ENCODE peak calls at places on chromosomes 7 and 10, in seven cellular contexts. I, E, L, Y, Q, A and P are unnamed samples. For H3K27me3 and H3K9me3, the result is how much of the 10 kb centered on the place peaks cover.

GRCh38 chr7:140079121-140079536 is 16.4 kb upstream of the PARP12 start:
- DNase-seq in I (peak), E (no peak), L (no peak), Y (no peak), Q (no peak), A (peak), P (no peak)

GRCh38 chr7:84073476-84073875 is 121.1 kb downstream of the SEMA3A start:
- DNase-seq in I (no peak), E (no peak), L (no peak), Y (no peak), Q (no peak), A (no peak), P (no peak)

GRCh38 chr10:72322280-72323058 is 32.2 kb downstream of the DNAJB12 start:
- DNase-seq in I (no peak), E (no peak), L (peak), Y (no peak), Q (no peak), A (no peak), P (no peak)

GRCh38 chr10:74021248-74022055 is 23.5 kb downstream of the VCL start:
- DNase-seq in I (no peak), E (no peak), L (no peak), Y (no peak), Q (no peak), A (no peak), P (no peak)

GRCh38 chr7:105581066-105581811 is at the start of gene EFCAB10:
- DNase-seq in I (no peak), E (peak), L (peak), Y (peak), Q (no peak), A (peak), P (no peak)

GRCh38 chr7:114084381-114085312 is 165.8 kb upstream of the PPP1R3A start:
- DNase-seq in I (peak), E (peak), L (no peak), Y (peak), Q (peak), A (peak), P (no peak)

GRCh38 chr7:84100866-84101265 is 93.7 kb downstream of the SEMA3A start:
- DNase-seq in I (no peak), E (no peak), L (no peak), Y (no peak), Q (no peak), A (no peak), P (no peak)

GRCh38 chr7:108203433-108204002 is 73.4 kb upstream of the LAMB4 start:
- DNase-seq in I (no peak), E (no peak), L (no peak), Y (no peak), Q (no peak), A (no peak), P (no peak)

GRCh38 chr7:131359136-131359776 is 31.6 kb downstream of the MKLN1 start:
- DNase-seq in I (no peak), E (no peak), L (no peak), Y (no peak), Q (no peak), A (no peak), P (no peak)

GRCh38 chr10:130179640-130180039 is 43.4 kb downstream of the GLRX3 start:
- DNase-seq in I (no peak), E (no peak), L (no peak), Y (no peak), Q (no peak), A (peak), P (no peak)

GRCh38 chr7:126083014-126083413 is 1153.4 kb upstream of the POT1 start:
- DNase-seq in I (no peak), E (no peak), L (no peak), Y (no peak), Q (no peak), A (no peak), P (no peak)

GRCh38 chr10:123145542-123146012 is 2.4 kb upstream of the HMX2 start:
- DNase-seq in I (no peak), E (no peak), L (no peak), Y (no peak), Q (no peak), A (no peak), P (no peak)

GRCh38 chr7:6221340-6222319 is 50.8 kb downstream of the CYTH3 start:
- DNase-seq in I (no peak), E (no peak), L (no peak), Y (no peak), Q (no peak), A (no peak), P (no peak)

GRCh38 chr7:128259131-128260056 is 18.3 kb downstream of the LEP start:
- DNase-seq in I (no peak), E (no peak), L (no peak), Y (no peak), Q (no peak), A (no peak), P (no peak)

GRCh38 chr7:84924341-84924740 is 262.5 kb downstream of the SEMA3D start:
- DNase-seq in I (no peak), E (no peak), L (no peak), Y (no peak), Q (no peak), A (no peak), P (no peak)

GRCh38 chr7:38317457-38318037 is 44.1 kb upstream of the TARP start:
- DNase-seq in I (no peak), E (no peak), L (no peak), Y (no peak), Q (no peak), A (no peak), P (no peak)

GRCh38 chr7:29265208-29265923 is 70.8 kb downstream of the CHN2 start:
- DNase-seq in I (no peak), E (peak), L (no peak), Y (no peak), Q (no peak), A (no peak), P (no peak)

GRCh38 chr7:75762350-75762917 is 9.6 kb downstream of the CCL26 start:
- DNase-seq in I (no peak), E (no peak), L (no peak), Y (no peak), Q (no peak), A (peak), P (no peak)

GRCh38 chr7:28020302-28020940 is 160.2 kb downstream of the JAZF1 start:
- DNase-seq in I (peak), E (peak), L (no peak), Y (peak), Q (peak), A (peak), P (no peak)

GRCh38 chr10:97128851-97129186 is 56.9 kb downstream of the SLIT1 start:
- DNase-seq in I (no peak), E (no peak), L (no peak), Y (no peak), Q (no peak), A (no peak), P (no peak)

DNA sequence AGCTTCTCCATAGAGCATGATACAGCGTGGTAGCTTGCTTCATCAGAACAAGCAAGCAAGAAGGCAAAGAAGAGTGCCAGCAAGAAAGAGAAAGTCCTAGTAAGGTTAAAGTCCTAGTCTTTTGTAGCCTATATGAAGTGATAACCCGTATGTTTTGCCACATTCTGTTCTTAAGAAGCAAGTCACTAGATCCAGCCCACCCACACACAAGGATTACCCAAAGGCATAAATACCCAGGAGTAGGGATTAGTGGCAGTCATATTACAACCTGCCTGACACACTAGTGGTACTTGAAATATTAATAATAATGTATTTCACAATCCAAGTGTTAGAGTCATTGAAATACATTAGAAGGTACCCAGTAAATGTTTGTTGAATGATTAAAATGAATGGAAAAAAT is 285.5 kb downstream of the HPSE2 start:
- DNase-seq in I (no peak), E (no peak), L (no peak), Y (no peak), Q (no peak), A (no peak), P (no peak)
- H3K27me3 ChIP-seq in I (under half), E (under half), L (under half), Y (under half), Q (under half), A (under half), P (under half)

GRCh38 chr7:93354815-93355214 is 122.6 kb downstream of the VPS50 start:
- DNase-seq in I (no peak), E (no peak), L (no peak), Y (no peak), Q (no peak), A (no peak), P (no peak)
- H3K9me3 ChIP-seq in I (under half), E (under half), L (under half), Y (under half), Q (under half), A (under half), P (under half)

DNA sequence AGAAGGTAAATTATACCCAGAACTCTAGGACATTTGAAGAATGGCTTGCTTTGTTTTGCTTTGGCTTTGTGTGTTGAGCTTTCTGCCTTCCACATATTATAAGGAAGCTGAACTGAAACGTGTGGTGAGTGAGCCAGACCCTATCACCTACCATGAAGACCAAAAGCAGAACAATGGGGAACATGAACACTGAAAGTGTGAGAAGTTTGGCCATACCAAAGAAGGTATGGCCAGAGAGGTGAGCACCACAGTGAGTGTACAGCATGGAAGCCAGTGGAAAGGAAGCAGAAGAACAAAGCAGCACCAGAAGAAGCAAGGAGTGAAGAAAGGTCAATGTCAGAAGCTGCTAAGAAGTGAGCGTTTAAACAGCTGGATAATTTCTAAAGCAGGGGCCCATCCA is 59.7 kb upstream of the CCDC71L start:
- DNase-seq in I (no peak), E (no peak), L (no peak), Y (no peak), Q (no peak), A (no peak), P (no peak)
- H3K27me3 ChIP-seq in I (under half), E (under half), L (under half), Y (under half), Q (under half), A (under half), P (under half)

GRCh38 chr7:157839672-157840167 is 502.9 kb downstream of the DNAJB6 start:
- DNase-seq in I (no peak), E (no peak), L (no peak), Y (no peak), Q (no peak), A (no peak), P (no peak)

GRCh38 chr7:157839226-157839625 is 502.4 kb downstream of the DNAJB6 start:
- DNase-seq in I (no peak), E (no peak), L (no peak), Y (no peak), Q (no peak), A (no peak), P (no peak)

GRCh38 chr7:157837561-157837960 is 500.8 kb downstream of the DNAJB6 start:
- DNase-seq in I (no peak), E (no peak), L (no peak), Y (no peak), Q (no peak), A (no peak), P (no peak)

GRCh38 chr7:157834501-157835143 is 497.8 kb downstream of the DNAJB6 start:
- DNase-seq in I (no peak), E (no peak), L (no peak), Y (no peak), Q (no peak), A (no peak), P (no peak)

DNA sequence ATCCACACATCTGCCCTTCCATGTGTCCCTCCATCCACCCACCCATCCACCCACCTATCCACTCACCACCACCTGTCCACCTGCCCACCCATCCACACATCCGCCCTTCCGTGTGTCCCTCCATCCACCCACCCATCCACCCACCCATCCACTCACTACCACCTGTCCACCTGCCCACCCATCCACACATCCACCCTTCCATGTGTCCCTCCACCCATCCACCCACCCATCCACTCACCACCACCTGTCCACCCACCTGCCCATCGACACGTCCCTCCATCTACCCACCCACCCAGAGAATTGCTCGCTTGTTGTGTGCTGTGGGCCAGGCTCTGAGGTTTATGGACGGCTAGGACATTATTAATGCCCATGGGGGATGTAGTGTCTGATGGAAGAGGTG is 500.2 kb downstream of the DNAJB6 start:
- DNase-seq in I (no peak), E (no peak), L (no peak), Y (no peak), Q (no peak), A (no peak), P (no peak)
- H3K9me3 ChIP-seq in I (under half), E (under half), L (under half), Y (under half), Q (under half), A (under half), P (under half)

GRCh38 chr7:155373359-155374273 is 75.9 kb downstream of the INSIG1 start:
- DNase-seq in I (no peak), E (no peak), L (no peak), Y (no peak), Q (no peak), A (no peak), P (no peak)
- H3K27me3 ChIP-seq in I (half or more), E (under half), L (half or more), Y (half or more), Q (half or more), A (half or more), P (half or more)

DNA sequence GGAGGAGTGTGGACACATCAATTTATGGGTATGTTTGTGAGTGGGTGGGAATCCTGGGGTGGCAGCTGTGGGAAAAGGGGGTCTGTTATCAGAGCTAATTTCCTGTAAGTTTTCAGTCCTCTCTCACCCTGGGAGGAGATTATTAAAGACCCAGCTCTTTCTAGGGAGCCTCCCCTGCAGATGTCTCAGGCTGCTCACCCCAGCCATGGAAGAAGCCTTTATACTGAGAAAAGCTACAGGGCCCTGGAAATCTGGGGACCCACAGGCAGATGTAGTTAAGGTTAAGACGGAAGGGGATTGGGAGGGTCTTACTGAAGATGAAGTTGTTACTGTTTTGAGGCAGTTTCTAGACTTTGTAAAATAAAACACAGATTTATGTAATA is 4.6 kb downstream of the ZNF680 start:
- DNase-seq in I (no peak), E (no peak), L (no peak), Y (no peak), Q (no peak), A (no peak), P (no peak)
- H3K9me3 ChIP-seq in I (under half), E (under half), L (under half), Y (under half), Q (under half), A (under half), P (under half)

GRCh38 chr10:28666751-28667467 is 10.4 kb upstream of the BAMBI start:
- DNase-seq in I (no peak), E (no peak), L (no peak), Y (no peak), Q (no peak), A (no peak), P (no peak)
- H3K27me3 ChIP-seq in I (under half), E (under half), L (half or more), Y (under half), Q (under half), A (under half), P (under half)

DNA sequence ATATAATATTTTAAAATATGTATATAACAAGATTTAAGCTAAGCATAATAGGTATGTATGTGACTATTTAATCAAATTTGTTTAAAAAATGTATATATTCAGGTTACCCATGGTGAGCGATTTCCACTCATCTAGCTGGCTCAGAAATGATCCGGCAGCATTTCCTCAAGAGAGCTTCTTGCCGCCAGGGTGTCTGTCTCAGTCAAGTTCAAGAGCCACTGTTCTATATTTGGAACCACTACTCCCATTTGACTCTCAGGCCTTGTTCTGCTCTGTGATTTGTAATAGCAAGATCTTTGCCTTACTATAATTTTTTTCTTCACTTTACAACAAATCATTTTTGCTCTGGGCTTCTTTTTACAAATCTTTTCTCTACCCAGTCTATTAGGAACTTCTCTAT is 48.7 kb upstream of the CNTNAP2 start:
- DNase-seq in I (no peak), E (no peak), L (no peak), Y (no peak), Q (no peak), A (peak), P (no peak)
- H3K9me3 ChIP-seq in I (under half), E (under half), L (under half), Y (under half), Q (under half), A (under half), P (under half)